ENCODE peak calls at places on chromosomes 12 and 14, in five cellular contexts. One of them, this sample, is unnamed.

GRCh38 chr14:70567791-70568190 is 32.7 kb downstream of the MED6 start:
- DNase-seq in ascending aorta: no peak
- DNase-seq in tibial artery: no peak
- DNase-seq in Peyer's patch: no peak
- DNase-seq in small intestine: peak; percentile 40
- DNase-seq in this sample: peak; percentile 43

GRCh38 chr12:48875944-48876520 is 10.4 kb upstream of the RND1 start:
- DNase-seq in ascending aorta: no peak
- DNase-seq in tibial artery: no peak
- DNase-seq in Peyer's patch: no peak
- DNase-seq in small intestine: no peak
- DNase-seq in this sample: no peak

GRCh38 chr12:74066476-74066875 is 471.2 kb upstream of the ATXN7L3B start:
- DNase-seq in ascending aorta: no peak
- DNase-seq in tibial artery: no peak
- DNase-seq in Peyer's patch: no peak
- DNase-seq in small intestine: no peak
- DNase-seq in this sample: no peak

GRCh38 chr12:109087250-109087649 is 6.0 kb downstream of the ALKBH2 start:
- DNase-seq in ascending aorta: no peak
- DNase-seq in tibial artery: no peak
- DNase-seq in Peyer's patch: peak; percentile 78
- DNase-seq in small intestine: peak; percentile 59
- DNase-seq in this sample: no peak

GRCh38 chr12:41521872-41522379 is 333.8 kb downstream of the PDZRN4 start:
- DNase-seq in ascending aorta: no peak
- DNase-seq in tibial artery: no peak
- DNase-seq in Peyer's patch: no peak
- DNase-seq in small intestine: peak; percentile 8
- DNase-seq in this sample: no peak

GRCh38 chr12:28024231-28024995 is 51.9 kb upstream of the PTHLH start:
- DNase-seq in ascending aorta: no peak
- DNase-seq in tibial artery: no peak
- DNase-seq in Peyer's patch: no peak
- DNase-seq in small intestine: no peak
- DNase-seq in this sample: no peak

GRCh38 chr14:58815781-58816297 is 178.1 kb downstream of the DACT1 start:
- DNase-seq in ascending aorta: no peak
- DNase-seq in tibial artery: no peak
- DNase-seq in Peyer's patch: no peak
- DNase-seq in small intestine: no peak
- DNase-seq in this sample: no peak

GRCh38 chr12:106452309-106452708 is 94.8 kb downstream of the POLR3B start:
- DNase-seq in ascending aorta: no peak
- DNase-seq in tibial artery: no peak
- DNase-seq in Peyer's patch: no peak
- DNase-seq in small intestine: no peak
- DNase-seq in this sample: no peak

GRCh38 chr12:107372229-107372658 is 278.9 kb upstream of the CRY1 start:
- DNase-seq in ascending aorta: no peak
- DNase-seq in tibial artery: no peak
- DNase-seq in Peyer's patch: no peak
- DNase-seq in small intestine: peak; percentile 22
- DNase-seq in this sample: no peak

GRCh38 chr12:53381739-53382630 is 2.0 kb downstream of the SP1 start:
- DNase-seq in ascending aorta: no peak
- DNase-seq in tibial artery: peak; percentile 64
- DNase-seq in Peyer's patch: peak; percentile 54
- DNase-seq in small intestine: peak; percentile 66
- DNase-seq in this sample: no peak

GRCh38 chr14:68401855-68402254 is 391.0 kb downstream of the ZFP36L1 start:
- DNase-seq in ascending aorta: no peak
- DNase-seq in tibial artery: no peak
- DNase-seq in Peyer's patch: no peak
- DNase-seq in small intestine: no peak
- DNase-seq in this sample: no peak
- H3K4me1 ChIP-seq in ascending aorta: peaks cover 15% of the 10 kb centered on the region
- H3K4me1 ChIP-seq in tibial artery: peaks cover 68% of the 10 kb centered on the region
- H3K4me1 ChIP-seq in Peyer's patch: peaks cover 15% of the 10 kb centered on the region
- H3K4me1 ChIP-seq in small intestine: no peaks in the 10 kb centered on the region
- H3K4me1 ChIP-seq in this sample: peaks cover 50% of the 10 kb centered on the region

DNA sequence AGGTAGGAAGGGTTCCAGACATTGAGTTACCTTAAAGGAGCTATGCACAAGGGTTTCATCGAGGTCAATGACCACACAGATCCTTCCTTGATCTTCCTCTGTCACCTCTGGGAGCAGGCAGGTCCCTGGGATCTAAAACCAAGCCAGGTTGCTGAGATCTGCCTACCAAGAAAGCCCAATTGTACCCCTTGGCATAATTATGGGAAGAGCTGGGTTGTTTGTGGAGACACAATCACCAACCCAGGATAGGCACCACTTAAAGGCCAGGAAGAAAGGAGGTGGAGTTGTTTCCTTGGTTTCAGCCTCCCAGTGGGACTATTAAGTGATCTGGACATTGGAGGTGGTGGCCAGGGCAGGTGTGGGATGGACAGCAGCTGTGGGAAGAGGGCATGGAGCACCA is 8.4 kb upstream of the AVIL start:
- DNase-seq in ascending aorta: no peak
- DNase-seq in tibial artery: no peak
- DNase-seq in Peyer's patch: no peak
- DNase-seq in small intestine: no peak
- DNase-seq in this sample: no peak
- H3K4me1 ChIP-seq in ascending aorta: peaks cover 10% of the 10 kb centered on the region
- H3K4me1 ChIP-seq in tibial artery: peaks cover 61% of the 10 kb centered on the region
- H3K4me1 ChIP-seq in Peyer's patch: peaks cover 12% of the 10 kb centered on the region
- H3K4me1 ChIP-seq in small intestine: no peaks in the 10 kb centered on the region
- H3K4me1 ChIP-seq in this sample: no peaks in the 10 kb centered on the region

DNA sequence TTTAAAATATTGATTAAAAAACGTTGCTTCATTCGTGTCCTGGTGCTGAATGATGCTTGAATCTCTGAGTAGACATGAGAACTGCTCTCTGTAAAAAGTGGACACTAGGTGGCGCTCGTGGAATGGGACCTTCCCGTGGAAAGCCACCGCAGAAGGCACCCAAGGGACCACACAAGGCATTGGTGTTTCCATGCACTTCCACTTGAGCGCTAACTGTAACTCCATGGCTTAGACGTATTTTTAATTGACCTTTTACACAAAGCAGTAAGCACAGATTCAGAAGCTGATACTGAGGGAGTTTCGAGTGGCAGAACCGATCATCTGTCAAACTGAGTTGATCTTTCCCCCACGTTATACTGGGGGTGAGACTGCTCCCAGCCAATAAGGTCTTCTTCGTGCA is 135.3 kb downstream of the PRKCH start:
- DNase-seq in ascending aorta: no peak
- DNase-seq in tibial artery: peak; percentile 84
- DNase-seq in Peyer's patch: no peak
- DNase-seq in small intestine: peak; percentile 78
- DNase-seq in this sample: peak; percentile 74
- H3K4me1 ChIP-seq in ascending aorta: no peaks in the 10 kb centered on the region
- H3K4me1 ChIP-seq in tibial artery: no peaks in the 10 kb centered on the region
- H3K4me1 ChIP-seq in Peyer's patch: peaks cover under 1% of the 10 kb centered on the region
- H3K4me1 ChIP-seq in small intestine: no peaks in the 10 kb centered on the region
- H3K4me1 ChIP-seq in this sample: no peaks in the 10 kb centered on the region

DNA sequence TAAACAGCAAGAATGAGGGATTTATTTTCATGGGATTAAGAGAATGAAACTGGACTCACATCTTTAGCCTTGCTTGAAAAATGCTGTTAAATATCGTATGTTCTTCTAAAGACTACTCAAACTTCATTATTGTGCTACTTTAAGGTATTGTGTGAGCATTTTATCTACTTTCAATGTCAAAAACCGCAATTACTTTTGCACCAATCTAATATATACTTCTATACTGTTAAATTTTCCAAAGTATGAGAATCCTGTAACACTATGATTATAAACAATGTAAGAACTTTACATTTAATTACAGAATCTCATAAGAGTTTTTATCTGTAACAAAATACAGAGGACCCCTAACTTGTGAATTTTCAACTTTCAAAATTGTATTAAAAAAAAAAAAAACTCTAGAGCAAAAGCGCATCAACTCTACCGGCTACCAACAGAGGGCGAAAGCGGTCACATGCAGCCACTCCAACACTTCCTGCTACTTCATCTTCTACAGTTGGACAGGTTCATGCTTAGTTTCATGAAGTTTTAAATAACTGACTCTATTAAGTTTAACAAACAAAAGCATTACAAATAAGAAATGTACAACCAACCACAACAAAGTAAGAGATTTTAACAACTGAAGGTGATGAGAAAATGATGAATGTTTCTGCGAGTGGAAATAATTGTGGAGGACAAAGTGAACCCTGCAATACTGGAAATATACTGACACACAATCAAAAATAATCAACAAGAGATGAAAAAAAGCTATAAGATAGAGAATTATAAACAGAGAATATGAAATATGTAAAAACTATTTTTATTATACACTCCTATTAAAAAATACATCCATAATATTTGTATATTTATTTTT is 210.9 kb downstream of the MED13L start:
- DNase-seq in ascending aorta: no peak
- DNase-seq in tibial artery: peak; percentile 33
- DNase-seq in Peyer's patch: peak; percentile 52
- DNase-seq in small intestine: peak; percentile 49
- DNase-seq in this sample: peak; percentile 60
- H3K4me1 ChIP-seq in ascending aorta: no peaks in the 10 kb centered on the region
- H3K4me1 ChIP-seq in tibial artery: peaks cover 56% of the 10 kb centered on the region
- H3K4me1 ChIP-seq in Peyer's patch: no peaks in the 10 kb centered on the region
- H3K4me1 ChIP-seq in small intestine: no peaks in the 10 kb centered on the region
- H3K4me1 ChIP-seq in this sample: no peaks in the 10 kb centered on the region

GRCh38 chr14:101972126-101972785 is 7.9 kb downstream of the DYNC1H1 start:
- DNase-seq in ascending aorta: peak; percentile 67
- DNase-seq in tibial artery: peak; percentile 93
- DNase-seq in Peyer's patch: peak; percentile 69
- DNase-seq in small intestine: peak; percentile 95
- DNase-seq in this sample: peak; percentile 82

GRCh38 chr14:101973356-101973755 is 9.0 kb downstream of the DYNC1H1 start:
- DNase-seq in ascending aorta: no peak
- DNase-seq in tibial artery: no peak
- DNase-seq in Peyer's patch: no peak
- DNase-seq in small intestine: no peak
- DNase-seq in this sample: peak; percentile 1

GRCh38 chr14:101970830-101971400 is 6.5 kb downstream of the DYNC1H1 start:
- DNase-seq in ascending aorta: no peak
- DNase-seq in tibial artery: no peak
- DNase-seq in Peyer's patch: no peak
- DNase-seq in small intestine: no peak
- DNase-seq in this sample: no peak

GRCh38 chr14:101977311-101978071 is 13.1 kb downstream of the DYNC1H1 start:
- DNase-seq in ascending aorta: no peak
- DNase-seq in tibial artery: no peak
- DNase-seq in Peyer's patch: no peak
- DNase-seq in small intestine: no peak
- DNase-seq in this sample: no peak

GRCh38 chr14:101975231-101975630 is 10.9 kb downstream of the DYNC1H1 start:
- DNase-seq in ascending aorta: no peak
- DNase-seq in tibial artery: no peak
- DNase-seq in Peyer's patch: no peak
- DNase-seq in small intestine: no peak
- DNase-seq in this sample: peak; percentile 11
- H3K4me1 ChIP-seq in ascending aorta: peaks cover 8% of the 10 kb centered on the region
- H3K4me1 ChIP-seq in tibial artery: peaks cover 46% of the 10 kb centered on the region
- H3K4me1 ChIP-seq in Peyer's patch: peaks cover 7% of the 10 kb centered on the region
- H3K4me1 ChIP-seq in small intestine: no peaks in the 10 kb centered on the region
- H3K4me1 ChIP-seq in this sample: peaks cover 14% of the 10 kb centered on the region

GRCh38 chr12:93176610-93177126 is 201.1 kb upstream of the NUDT4 start:
- DNase-seq in ascending aorta: no peak
- DNase-seq in tibial artery: no peak
- DNase-seq in Peyer's patch: no peak
- DNase-seq in small intestine: no peak
- DNase-seq in this sample: no peak
- H3K4me1 ChIP-seq in ascending aorta: peaks cover 4% of the 10 kb centered on the region
- H3K4me1 ChIP-seq in tibial artery: peaks cover 36% of the 10 kb centered on the region
- H3K4me1 ChIP-seq in Peyer's patch: no peaks in the 10 kb centered on the region
- H3K4me1 ChIP-seq in small intestine: no peaks in the 10 kb centered on the region
- H3K4me1 ChIP-seq in this sample: peaks cover 24% of the 10 kb centered on the region

This sample was measured in Caco-2.